ENCODE peak calls at places on chromosomes 12 and 14, in four cellular contexts. One of them, this sample, is unnamed.

GRCh38 chr12:122293081-122293480 is 26.8 kb upstream of the VPS33A start:
- DNase-seq in H1: no peak
- DNase-seq in HCT116: no peak
- DNase-seq in HepG2: no peak
- DNase-seq in this sample: no peak

GRCh38 chr12:1907652-1908611 is 10.5 kb downstream of the CACNA2D4 start:
- DNase-seq in HepG2: no peak
- DNase-seq in H1: peak
- DNase-seq in HCT116: no peak
- DNase-seq in this sample: no peak

GRCh38 chr12:63882844-63883243 is 38.3 kb downstream of the SRGAP1 start:
- DNase-seq in HCT116: no peak
- DNase-seq in H1: no peak
- DNase-seq in HepG2: no peak
- DNase-seq in this sample: no peak

GRCh38 chr14:105045710-105046326 is 19.4 kb downstream of the GPR132 start:
- DNase-seq in H1: peak
- DNase-seq in HCT116: peak
- DNase-seq in HepG2: peak
- DNase-seq in this sample: peak

GRCh38 chr14:103561381-103562134 is 899 bp downstream of the BAG5 start:
- DNase-seq in HCT116: no peak
- DNase-seq in HepG2: peak
- DNase-seq in H1: no peak
- DNase-seq in this sample: peak

GRCh38 chr14:37172024-37172869 is at the start of gene SLC25A21:
- DNase-seq in HCT116: peak
- DNase-seq in HepG2: peak
- DNase-seq in H1: peak
- DNase-seq in this sample: peak

GRCh38 chr12:67916266-67916970 is 72.8 kb upstream of the IFNG-AS1 start:
- DNase-seq in HepG2: no peak
- DNase-seq in H1: no peak
- DNase-seq in HCT116: no peak
- DNase-seq in this sample: no peak

GRCh38 chr12:96195845-96196451 is 1.8 kb downstream of the ELK3 start:
- DNase-seq in HCT116: no peak
- DNase-seq in HepG2: no peak
- DNase-seq in H1: no peak
- DNase-seq in this sample: peak

DNA sequence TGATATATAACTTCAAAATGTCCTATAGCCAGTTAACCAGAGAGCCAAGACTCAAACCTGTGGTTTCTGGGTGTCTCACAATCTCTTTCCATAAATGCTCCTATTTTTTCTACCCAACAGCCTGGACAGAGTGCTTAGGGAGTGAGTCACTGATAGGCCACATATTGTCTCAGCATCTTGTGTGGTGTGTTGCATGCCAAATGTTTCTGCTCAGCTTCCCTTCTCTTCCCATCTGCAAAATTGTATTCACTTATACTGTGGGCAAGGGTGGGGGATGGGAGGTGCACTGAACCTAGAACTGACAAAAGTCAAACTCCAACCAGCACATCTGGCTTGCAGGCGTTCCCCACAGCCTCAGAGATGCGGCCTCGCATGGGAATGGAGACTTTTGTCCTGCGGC is 123.3 kb downstream of the KCNA5 start:
- DNase-seq in HepG2: no peak
- DNase-seq in H1: no peak
- DNase-seq in HCT116: no peak
- DNase-seq in this sample: no peak
- TF ChIP-seq FOSL1 in HepG2: no peak
- TF ChIP-seq FOSL1 in H1: no peak
- TF ChIP-seq FOSL1 in HCT116: no peak
- TF ChIP-seq FOSL1 in this sample: no peak

GRCh38 chr12:113130457-113131135 is 5.0 kb downstream of the RASAL1 start:
- DNase-seq in H1: peak
- DNase-seq in HepG2: peak
- DNase-seq in HCT116: no peak
- DNase-seq in this sample: peak
- TF ChIP-seq JUND in H1: no peak
- TF ChIP-seq JUND in HepG2: no peak
- TF ChIP-seq JUND in HCT116: no peak
- TF ChIP-seq JUND in this sample: no peak

DNA sequence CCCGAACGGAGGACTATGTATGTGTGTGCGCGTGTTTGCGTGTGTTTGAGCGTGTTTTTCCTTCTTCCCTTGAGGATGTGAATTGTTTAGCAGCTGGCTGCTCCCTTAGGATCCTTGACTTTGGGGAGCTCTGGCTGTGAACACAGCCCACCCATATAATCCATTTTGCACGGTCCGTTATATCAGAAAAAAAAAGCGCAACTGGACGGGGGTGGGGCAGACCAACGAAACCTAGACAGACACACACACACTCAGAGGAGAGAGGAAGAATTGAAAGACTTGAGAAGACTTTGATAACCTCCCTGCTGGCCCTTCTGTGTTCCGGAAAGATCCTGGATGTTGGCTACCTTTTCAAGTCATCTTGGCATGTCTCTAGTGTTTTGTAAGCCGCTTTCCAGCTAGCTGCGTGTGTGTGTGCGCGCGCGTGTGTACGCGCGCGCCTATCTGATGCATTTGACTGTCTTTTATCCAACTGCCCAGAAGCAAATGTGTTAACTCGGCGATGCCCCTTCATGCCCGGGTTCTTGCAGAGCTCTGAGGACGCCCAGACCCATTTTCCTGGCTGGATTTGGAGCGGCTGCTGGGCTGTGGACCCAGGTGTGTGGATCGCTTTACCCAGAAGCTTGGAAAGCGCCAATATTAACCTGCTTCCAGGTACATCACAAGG is 576 bp downstream of the LRFN5 start:
- DNase-seq in HepG2: no peak
- DNase-seq in HCT116: no peak
- DNase-seq in H1: peak
- DNase-seq in this sample: no peak
- H3K27ac ChIP-seq in HepG2: no peak
- H3K27ac ChIP-seq in HCT116: no peak
- H3K27ac ChIP-seq in H1: no peak
- H3K27ac ChIP-seq in this sample: no peak

DNA sequence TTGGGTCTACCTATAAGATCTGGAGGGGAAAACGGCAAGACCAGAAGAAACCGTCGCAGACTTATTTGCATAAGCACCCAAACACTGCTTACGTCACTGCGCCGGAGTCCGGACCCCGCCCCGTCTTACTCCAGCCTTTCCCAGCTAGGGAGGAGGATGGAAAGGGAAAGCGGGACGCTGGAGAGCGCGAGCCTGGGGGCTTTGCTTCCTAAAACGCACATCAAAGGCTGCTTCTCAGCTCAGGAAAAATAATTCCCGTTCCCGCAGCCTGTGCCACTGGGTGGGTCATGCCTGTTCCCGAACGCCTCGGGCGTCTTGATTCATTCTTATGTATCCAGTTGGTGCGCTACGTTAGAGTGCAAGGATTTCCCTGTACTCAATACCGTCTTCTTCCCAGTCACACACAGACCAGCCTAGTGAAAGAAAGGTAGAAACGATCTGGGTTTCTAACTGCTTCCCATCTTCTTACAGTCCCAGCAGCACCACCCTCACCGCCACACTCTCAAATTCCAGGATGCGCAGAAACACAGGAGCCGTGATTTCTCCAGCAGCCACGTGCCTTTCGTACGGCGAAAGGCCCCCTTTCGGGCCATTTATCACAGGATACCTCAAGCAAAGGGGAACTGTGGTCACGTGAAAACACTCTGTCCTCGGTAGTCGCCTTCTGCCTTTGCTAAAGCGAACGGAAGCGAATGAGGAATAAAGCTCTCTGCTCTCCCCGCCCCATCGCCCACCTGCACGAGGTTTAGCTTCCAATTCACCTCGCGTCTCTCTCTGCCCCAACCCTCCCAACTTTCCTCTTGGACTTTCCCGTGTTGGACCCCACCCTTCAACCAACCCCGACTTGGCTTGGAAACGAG is 1.0 kb downstream of the SLC6A15 start:
- DNase-seq in HCT116: no peak
- DNase-seq in H1: peak
- DNase-seq in HepG2: no peak
- DNase-seq in this sample: no peak
- TF ChIP-seq FOSL1 in HCT116: no peak
- TF ChIP-seq FOSL1 in H1: no peak
- TF ChIP-seq FOSL1 in HepG2: no peak
- TF ChIP-seq FOSL1 in this sample: no peak

GRCh38 chr14:94237983-94238382 is 55.1 kb downstream of the SERPINA10 start:
- DNase-seq in H1: no peak
- DNase-seq in HepG2: no peak
- DNase-seq in HCT116: no peak
- DNase-seq in this sample: no peak
- TF ChIP-seq JUND in H1: no peak
- TF ChIP-seq JUND in HepG2: no peak
- TF ChIP-seq JUND in HCT116: no peak
- TF ChIP-seq JUND in this sample: no peak

This sample was measured in K562.